ENCODE peak calls at places on chromosomes 13 and 19, in four cellular contexts. K is K562, X is HepG2, J is H1. G is an unnamed sample.

GRCh38 chr13:76976488-76976887 is 15.4 kb upstream of the CLN5 start:
- DNase-seq in K (no peak), X (no peak), J (no peak), G (no peak)

GRCh38 chr13:100432611-100433010 is 156.0 kb downstream of the GGACT start:
- DNase-seq in K (no peak), X (no peak), J (no peak), G (no peak)

GRCh38 chr19:33063356-33064116 is 1.2 kb downstream of the RHPN2 start:
- DNase-seq in K (no peak), X (no peak), J (no peak), G (no peak)

GRCh38 chr19:38229585-38230073 is 5.6 kb upstream of the DPF1 start:
- DNase-seq in K (peak), X (peak), J (no peak), G (no peak)

GRCh38 chr13:68851026-68851425 is 1256.6 kb upstream of the ATXN8OS start:
- DNase-seq in K (no peak), X (no peak), J (no peak), G (no peak)

GRCh38 chr19:45469835-45470146 is 2.0 kb downstream of the FOSB start:
- DNase-seq in K (peak), X (peak), J (no peak), G (no peak)

GRCh38 chr13:29763426-29764180 is 86.8 kb downstream of the UBL3 start:
- DNase-seq in K (no peak), X (no peak), J (no peak), G (no peak)

GRCh38 chr19:51514866-51515481 is 13.4 kb upstream of the SIGLEC12 start:
- DNase-seq in K (peak), X (peak), J (no peak), G (peak)

GRCh38 chr13:76641056-76641455 is 245.1 kb downstream of the KCTD12 start:
- DNase-seq in K (no peak), X (no peak), J (no peak), G (no peak)

GRCh38 chr13:32211788-32212187 is 103.4 kb downstream of the ZAR1L start:
- DNase-seq in K (no peak), X (no peak), J (no peak), G (no peak)

GRCh38 chr19:38891791-38892190 is 7.6 kb downstream of the SIRT2 start:
- DNase-seq in K (no peak), X (no peak), J (no peak), G (no peak)

GRCh38 chr13:24618219-24618955 is 61.8 kb upstream of the ATP12A start:
- DNase-seq in K (no peak), X (no peak), J (no peak), G (peak)

GRCh38 chr13:111850976-111851375 is 216.0 kb upstream of the SOX1 start:
- DNase-seq in K (no peak), X (no peak), J (no peak), G (no peak)

GRCh38 chr19:41815301-41815700 is 18.9 kb downstream of the CEACAM3 start:
- DNase-seq in K (no peak), X (no peak), J (no peak), G (no peak)

GRCh38 chr19:2962018-2962670 is 15.2 kb upstream of the TLE6 start:
- DNase-seq in K (peak), X (peak), J (no peak), G (peak)

GRCh38 chr13:113437408-113438010 is 15.8 kb downstream of the ADPRHL1 start:
- DNase-seq in K (no peak), X (peak), J (no peak), G (no peak)

GRCh38 chr13:41751277-41751676 is 209.6 kb downstream of the VWA8 start:
- DNase-seq in K (peak), X (no peak), J (no peak), G (no peak)
- TF ChIP-seq BRCA1 in K (no peak), X (no peak), J (no peak), G (no peak)

GRCh38 chr19:16496613-16496983 is 404 bp downstream of the C19orf44 start:
- DNase-seq in K (peak), X (no peak), J (no peak), G (no peak)
- TF ChIP-seq BRCA1 in K (no peak), X (no peak), J (no peak), G (no peak)

GRCh38 chr19:35438527-35438926 is 9.5 kb upstream of the FFAR2 start:
- DNase-seq in K (peak), X (no peak), J (no peak), G (no peak)
- TF ChIP-seq BRCA1 in K (no peak), X (no peak), J (no peak), G (no peak)

GRCh38 chr19:19553670-19554069 is 15.6 kb downstream of the CILP2 start:
- DNase-seq in K (no peak), X (no peak), J (no peak), G (no peak)
- TF ChIP-seq BRCA1 in K (no peak), X (no peak), J (no peak), G (no peak)

GRCh38 chr13:37344051-37344450 is 238.6 kb upstream of the CSNK1A1L start:
- DNase-seq in K (no peak), X (no peak), J (no peak), G (no peak)

GRCh38 chr13:37340911-37341670 is 235.6 kb upstream of the CSNK1A1L start:
- DNase-seq in K (no peak), X (no peak), J (no peak), G (no peak)

GRCh38 chr13:37342205-37342604 is 236.7 kb upstream of the CSNK1A1L start:
- DNase-seq in K (no peak), X (no peak), J (no peak), G (no peak)

DNA sequence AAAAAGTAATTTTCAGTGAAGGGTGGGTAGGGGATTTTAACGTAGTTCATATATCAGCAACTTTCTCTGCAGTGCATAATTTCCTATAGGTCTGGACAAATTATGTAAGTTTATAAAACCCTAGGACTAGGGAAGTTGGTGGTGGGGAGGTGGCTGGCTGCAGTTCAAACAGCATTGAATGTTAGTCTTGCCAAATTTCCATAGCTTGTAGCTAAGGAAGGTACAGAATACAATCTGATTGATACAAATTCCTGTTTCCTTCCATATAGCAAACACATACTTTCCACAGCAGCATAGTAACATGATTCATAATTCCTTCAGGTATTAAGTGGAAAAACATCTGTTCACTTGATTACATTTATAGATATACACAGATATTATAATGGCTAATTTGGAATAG is 233.3 kb upstream of the CSNK1A1L start:
- DNase-seq in K (no peak), X (no peak), J (no peak), G (no peak)
- TF ChIP-seq BRCA1 in K (no peak), X (no peak), J (no peak), G (no peak)

DNA sequence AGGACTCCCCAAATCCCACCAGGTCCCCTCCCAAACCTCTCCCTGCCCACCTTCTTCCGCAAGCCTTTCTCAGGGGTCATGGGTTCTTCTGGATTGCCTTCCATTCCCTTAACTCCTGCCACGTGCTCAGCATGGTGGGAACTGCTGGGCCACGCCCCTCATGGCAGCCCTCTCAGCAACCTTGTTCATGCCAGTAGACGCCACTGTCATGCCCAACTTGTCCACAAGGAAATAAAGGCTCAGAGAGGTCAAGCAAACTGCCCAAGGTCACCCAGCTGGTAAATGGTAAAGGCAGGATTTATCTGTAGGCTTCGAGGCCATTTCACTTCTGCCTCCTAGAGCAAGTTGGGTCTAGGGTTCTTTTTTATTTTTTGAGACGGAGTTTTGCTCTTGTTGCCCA is 10.9 kb downstream of the PRAM1 start:
- DNase-seq in K (no peak), X (no peak), J (no peak), G (no peak)
- TF ChIP-seq BRCA1 in K (no peak), X (no peak), J (no peak), G (no peak)

DNA sequence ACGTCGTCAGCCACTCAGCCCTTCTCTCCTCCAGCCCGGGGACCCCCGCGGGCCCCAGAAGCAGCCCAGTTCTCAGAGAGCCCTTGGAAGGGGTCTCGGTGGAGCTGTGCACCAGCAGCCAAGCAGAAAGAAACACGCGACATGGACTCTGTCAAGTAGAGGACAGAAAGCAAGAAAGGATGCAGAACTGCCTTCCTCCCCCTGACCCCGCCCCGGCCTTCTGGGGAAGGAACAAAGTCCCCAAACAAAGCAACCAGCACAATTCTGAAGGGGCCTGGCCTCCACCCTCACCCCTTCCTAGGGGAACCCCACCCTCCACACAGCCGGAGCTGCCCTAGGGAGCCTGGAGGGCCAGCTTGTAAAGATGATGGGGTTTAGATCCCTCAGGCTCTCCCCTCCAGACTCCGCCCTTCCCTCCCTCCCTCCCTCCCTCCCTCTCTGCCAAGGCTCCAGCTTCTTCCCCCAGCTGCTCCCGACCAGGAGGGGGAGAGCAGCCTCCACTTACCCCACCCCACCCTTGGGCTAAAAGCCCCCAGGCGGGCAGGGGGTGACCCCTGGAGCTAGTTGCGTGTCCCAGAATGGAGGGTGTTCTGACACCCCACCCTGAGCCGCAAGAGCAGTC is 7.8 kb downstream of the LYL1 start:
- DNase-seq in K (peak), X (no peak), J (no peak), G (no peak)
- TF ChIP-seq BRCA1 in K (no peak), X (no peak), J (no peak), G (no peak)

GRCh38 chr13:49649244-49649962 is 21.1 kb downstream of the ARL11 start:
- DNase-seq in K (no peak), X (peak), J (no peak), G (no peak)

GRCh38 chr13:49643003-49643651 is 14.8 kb downstream of the ARL11 start:
- DNase-seq in K (no peak), X (no peak), J (no peak), G (no peak)

GRCh38 chr13:49645451-49645850 is 17.1 kb downstream of the ARL11 start:
- DNase-seq in K (no peak), X (peak), J (no peak), G (no peak)

GRCh38 chr13:49649963-49650312 is 21.6 kb downstream of the ARL11 start:
- DNase-seq in K (no peak), X (no peak), J (no peak), G (no peak)

DNA sequence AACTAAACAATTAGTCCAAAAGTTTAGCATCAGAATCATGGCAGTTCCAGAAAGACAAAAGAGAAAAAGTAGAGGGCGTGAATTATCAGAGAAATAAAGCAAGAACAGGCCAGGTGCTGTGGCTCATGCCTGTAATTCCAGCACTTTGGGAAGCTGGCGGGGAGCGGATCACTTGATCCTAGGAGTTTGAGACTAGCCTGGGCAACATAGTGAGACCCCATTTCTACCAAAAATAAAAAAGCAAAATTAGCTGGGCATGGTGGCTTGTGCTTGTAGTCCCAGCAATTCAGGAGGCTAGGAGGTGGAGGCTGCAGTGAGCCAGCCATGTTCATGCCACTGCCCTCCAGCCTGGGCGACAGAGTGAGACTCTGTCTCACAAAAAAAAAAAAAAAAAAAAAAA is 18.4 kb downstream of the ARL11 start:
- DNase-seq in K (no peak), X (no peak), J (no peak), G (no peak)
- TF ChIP-seq BRCA1 in K (no peak), X (no peak), J (no peak), G (no peak)